ENCODE peak calls at places on chromosomes 4 and X, in six cellular contexts. Q is activated CD4-positive, CD25-positive, alpha-beta regulatory T cell treated with anti-CD3 and anti-CD28 coated beads, Interleukin-2, amount 50 U/mL, for 72 hours; X is AML-193; S is activated naive CD4-positive, alpha-beta T cell treated with Interleukin-2 at 50 U/mL for 16 hours; J is stimulated activated CD8-positive, alpha-beta memory T cell treated with anti-CD3 and anti-CD28 coated beads, Interleukin-4, amount 100 ng/mL, for 24 hours; D is DND-41. F is an unnamed sample.

GRCh38 chr4:61772116-61772515 is 572.0 kb downstream of the ADGRL3 start:
- DNase-seq in Q (no peak), X (no peak), S (no peak), J (no peak), D (no peak), F (no peak)

GRCh38 chr4:15348695-15349094 is 79.1 kb upstream of the C1QTNF7 start:
- DNase-seq in Q (no peak), X (no peak), S (no peak), J (no peak), D (no peak), F (no peak)

GRCh38 chrX:150227873-150228272 is 135.2 kb upstream of the MAMLD1 start:
- DNase-seq in Q (no peak), X (no peak), S (no peak), J (no peak), D (no peak), F (no peak)

GRCh38 chr4:134201216-134202098 is at the start of gene PABPC4L:
- DNase-seq in Q (no peak), X (no peak), S (no peak), J (no peak), D (peak), F (no peak)

GRCh38 chr4:187027231-187027760 is 303.6 kb upstream of the FAT1 start:
- DNase-seq in Q (no peak), X (no peak), S (no peak), J (no peak), D (no peak), F (no peak)

GRCh38 chr4:124525524-124525923 is 187.0 kb downstream of the ANKRD50 start:
- DNase-seq in Q (no peak), X (no peak), S (no peak), J (no peak), D (no peak), F (no peak)

GRCh38 chr4:75030649-75031235 is 97.8 kb downstream of the PARM1 start:
- DNase-seq in Q (no peak), X (no peak), S (no peak), J (no peak), D (no peak), F (no peak)

GRCh38 chr4:84870398-84871163 is 95.9 kb downstream of the WDFY3 start:
- DNase-seq in Q (no peak), X (no peak), S (no peak), J (no peak), D (no peak), F (peak)

GRCh38 chr4:108644237-108644636 is 6.2 kb upstream of the OSTC start:
- DNase-seq in Q (no peak), X (no peak), S (no peak), J (no peak), D (no peak), F (no peak)

GRCh38 chrX:115894087-115894486 is 276.5 kb upstream of the AGTR2 start:
- DNase-seq in Q (no peak), X (peak), S (no peak), J (no peak), D (no peak), F (peak)

GRCh38 chr4:48227662-48228061 is 42.0 kb downstream of the TEC start:
- DNase-seq in Q (no peak), X (peak), S (no peak), J (no peak), D (no peak), F (no peak)

GRCh38 chr4:3450643-3451042 is 8.9 kb downstream of the HGFAC start:
- DNase-seq in Q (no peak), X (no peak), S (no peak), J (no peak), D (no peak), F (no peak)

GRCh38 chr4:14783011-14783877 is 219.0 kb upstream of the CPEB2 start:
- DNase-seq in Q (peak), X (no peak), S (peak), J (peak), D (no peak), F (no peak)

GRCh38 chrX:45385767-45386166 is 185.1 kb upstream of the DIPK2B start:
- DNase-seq in Q (no peak), X (no peak), S (no peak), J (no peak), D (no peak), F (no peak)

GRCh38 chr4:119026662-119027444 is 108.8 kb upstream of the MYOZ2 start:
- DNase-seq in Q (no peak), X (no peak), S (no peak), J (no peak), D (no peak), F (no peak)

GRCh38 chr4:151459380-151459779 is 50.4 kb downstream of the FHIP1A start:
- DNase-seq in Q (no peak), X (no peak), S (no peak), J (no peak), D (no peak), F (no peak)

GRCh38 chr4:24105183-24106039 is 215.6 kb upstream of the PPARGC1A start:
- DNase-seq in Q (no peak), X (no peak), S (no peak), J (no peak), D (no peak), F (no peak)

GRCh38 chr4:1233641-1234277 is 15.2 kb downstream of the CTBP1 start:
- DNase-seq in Q (no peak), X (no peak), S (no peak), J (no peak), D (no peak), F (peak)

GRCh38 chrX:1162119-1162916 is 50.1 kb downstream of the CRLF2 start:
- DNase-seq in Q (no peak), X (no peak), S (no peak), J (no peak), D (no peak), F (no peak)

GRCh38 chrX:129963729-129964128 is 18.7 kb upstream of the BCORL1 start:
- DNase-seq in Q (no peak), X (no peak), S (no peak), J (no peak), D (no peak), F (no peak)

GRCh38 chr4:38082424-38083374 is 122.5 kb downstream of the PTTG2 start:
- DNase-seq in Q (no peak), X (no peak), S (no peak), J (no peak), D (no peak), F (no peak)

GRCh38 chrX:55624403-55624802 is 1.2 kb downstream of the FOXR2 start:
- DNase-seq in Q (no peak), X (no peak), S (no peak), J (no peak), D (no peak), F (no peak)

GRCh38 chr4:2363056-2363719 is 55.3 kb downstream of the ZFYVE28 start:
- DNase-seq in Q (no peak), X (no peak), S (no peak), J (no peak), D (no peak), F (no peak)

GRCh38 chr4:73815145-73815544 is 21.3 kb upstream of the CXCL6 start:
- DNase-seq in Q (no peak), X (peak), S (no peak), J (no peak), D (no peak), F (no peak)

GRCh38 chr4:141630854-141631253 is 5.5 kb upstream of the IL15 start:
- DNase-seq in Q (no peak), X (no peak), S (no peak), J (no peak), D (no peak), F (no peak)

GRCh38 chr4:48564151-48564550 is 74.1 kb downstream of the ZAR1 start:
- DNase-seq in Q (no peak), X (no peak), S (no peak), J (no peak), D (no peak), F (no peak)

GRCh38 chrX:113644426-113644825 is 803.8 kb upstream of the AMOT start:
- DNase-seq in Q (no peak), X (no peak), S (no peak), J (no peak), D (no peak), F (no peak)

GRCh38 chr4:8614365-8615193 is 22.0 kb downstream of the CPZ start:
- DNase-seq in Q (no peak), X (no peak), S (no peak), J (no peak), D (peak), F (no peak)

GRCh38 chr4:142443469-142443868 is 402.6 kb downstream of the INPP4B start:
- DNase-seq in Q (no peak), X (no peak), S (no peak), J (no peak), D (peak), F (no peak)

GRCh38 chr4:108333353-108333920 is 164.7 kb upstream of the LEF1 start:
- DNase-seq in Q (no peak), X (no peak), S (no peak), J (no peak), D (no peak), F (no peak)